ENCODE peak calls at places on chromosomes 4 and X, in five cellular contexts. G is stimulated activated CD4-positive, alpha-beta T cell treated with anti-CD3 and anti-CD28 coated beads, Interleukin-2, amount 100 ng/mL, for 24 hours; R is activated naive CD8-positive, alpha-beta T cell treated with anti-CD3 and anti-CD28 coated beads, Interleukin-2, amount 50 U/mL, for 24 hours; I is stimulated activated CD8-positive, alpha-beta memory T cell treated with anti-CD3 and anti-CD28 coated beads, Interleukin-4, amount 100 ng/mL, for 48 hours; Z is HFF-Myc. M is an unnamed sample.
A peak's percentile ranks its signal among the peaks of the same experiment; 100 is the strongest.

GRCh38 chrX:42531431-42531830 is 246.5 kb downstream of the PPP1R2C start:
- DNase-seq in I (no peak), R (no peak), G (no peak), Z (no peak), M (no peak)

GRCh38 chrX:79524642-79525041 is 157.5 kb upstream of the ITM2A start:
- DNase-seq in R (no peak), G (no peak), Z (no peak), I (no peak), M (no peak)

GRCh38 chr4:186781032-186781917 is 57.6 kb upstream of the FAT1 start:
- DNase-seq in Z (no peak), I (no peak), R (no peak), G (no peak), M (no peak)

GRCh38 chr4:26021417-26022345 is 107.7 kb downstream of the SMIM20 start:
- DNase-seq in G (no peak), I (no peak), Z (no peak), R (no peak), M (no peak)

GRCh38 chrX:13468096-13468495 is 101.3 kb upstream of the EGFL6 start:
- DNase-seq in R (no peak), Z (no peak), I (no peak), G (no peak), M (no peak)

GRCh38 chr4:78242071-78242470 is 184.9 kb downstream of the FRAS1 start:
- DNase-seq in I (no peak), R (no peak), G (no peak), Z (peak; percentile 42), M (no peak)

GRCh38 chr4:175373031-175373430 is 439.0 kb downstream of the GPM6A start:
- DNase-seq in I (no peak), G (no peak), Z (no peak), R (no peak), M (no peak)

GRCh38 chrX:30888526-30889146 is 418 bp downstream of the TAB3 start:
- DNase-seq in R (peak; percentile 28), Z (no peak), G (peak; percentile 29), I (peak; percentile 30), M (peak; percentile 68)

GRCh38 chrX:109614951-109615350 is 10.0 kb downstream of the KCNE5 start:
- DNase-seq in R (no peak), I (no peak), Z (no peak), G (no peak), M (no peak)

GRCh38 chr4:121778991-121779628 is 14.1 kb upstream of the SMIM43 start:
- DNase-seq in Z (no peak), I (no peak), R (no peak), G (no peak), M (no peak)

GRCh38 chrX:3443186-3443585 is 96.7 kb upstream of the MXRA5 start:
- DNase-seq in I (no peak), Z (no peak), R (no peak), G (no peak), M (no peak)

GRCh38 chrX:41720125-41720780 is 3.7 kb upstream of the GPR82 start:
- DNase-seq in Z (no peak), I (peak; percentile 68), G (peak; percentile 17), R (peak; percentile 58), M (peak; percentile 65)

GRCh38 chr4:87017580-87018061 is 82.8 kb downstream of the AFF1 start:
- DNase-seq in R (no peak), G (no peak), Z (no peak), I (no peak), M (no peak)

GRCh38 chr4:6493668-6494304 is 21.4 kb upstream of the PPP2R2C start:
- DNase-seq in G (no peak), Z (no peak), I (no peak), R (no peak), M (peak; percentile 38)

GRCh38 chr4:101284546-101284945 is 62.8 kb downstream of the PPP3CA start:
- DNase-seq in Z (no peak), G (no peak), R (no peak), I (no peak), M (no peak)

GRCh38 chrX:44669626-44670025 is 127.0 kb upstream of the FUNDC1 start:
- DNase-seq in Z (no peak), I (no peak), R (no peak), G (no peak), M (no peak)

GRCh38 chr4:151781026-151781425 is 20.2 kb upstream of the GATB start:
- DNase-seq in R (no peak), I (no peak), Z (no peak), G (no peak), M (no peak)

GRCh38 chr4:153247116-153247490 is 42.9 kb downstream of the TRIM2 start:
- DNase-seq in R (no peak), I (no peak), Z (no peak), G (no peak), M (no peak)

GRCh38 chr4:79064806-79065205 is 125.6 kb upstream of the PAQR3 start:
- DNase-seq in R (no peak), G (no peak), I (no peak), Z (no peak), M (no peak)

GRCh38 chr4:83013420-83013867 is 2.8 kb upstream of the LIN54 start:
- DNase-seq in G (no peak), R (no peak), Z (no peak), I (no peak), M (no peak)

GRCh38 chr4:184885602-184886001 is 59.8 kb upstream of the ACSL1 start:
- DNase-seq in R (no peak), I (no peak), Z (no peak), G (no peak), M (no peak)

GRCh38 chrX:154490414-154491083 is at the start of gene SLC10A3:
- DNase-seq in Z (peak; percentile 73), I (peak; percentile 89), R (peak; percentile 87), G (peak; percentile 88), M (peak; percentile 95)

GRCh38 chr4:121717680-121718237 is 21.0 kb upstream of the ANXA5 start:
- DNase-seq in R (no peak), Z (no peak), I (no peak), G (no peak), M (no peak)

GRCh38 chr4:154126276-154126675 is 337.4 kb upstream of the SFRP2 start:
- DNase-seq in Z (no peak), R (no peak), G (no peak), I (no peak), M (no peak)

GRCh38 chr4:113071811-113072210 is 22.4 kb downstream of the ANK2 start:
- DNase-seq in R (no peak), I (no peak), G (no peak), Z (no peak), M (no peak)

GRCh38 chrX:63922221-63922620 is 137.2 kb upstream of the ARHGEF9 start:
- DNase-seq in I (no peak), Z (no peak), R (no peak), G (no peak), M (no peak)

GRCh38 chr4:53905935-53906377 is 158.4 kb downstream of the CHIC2 start:
- DNase-seq in G (no peak), I (no peak), Z (peak; percentile 32), R (no peak), M (no peak)

GRCh38 chr4:46329118-46329976 is 60.6 kb downstream of the GABRA2 start:
- DNase-seq in R (no peak), Z (no peak), G (no peak), I (no peak), M (no peak)

GRCh38 chr4:99457270-99457669 is 22.1 kb upstream of the ADH7 start:
- DNase-seq in G (no peak), Z (no peak), I (no peak), R (no peak), M (no peak)

GRCh38 chrX:66005832-66006449 is 33.9 kb downstream of the VSIG4 start:
- DNase-seq in R (no peak), I (no peak), Z (no peak), G (no peak), M (no peak)

GRCh38 chr4:80201326-80202151 is 4.2 kb downstream of the PRDM8 start:
- DNase-seq in I (peak; percentile 71), R (peak; percentile 73), G (peak; percentile 59), Z (peak; percentile 67), M (peak; percentile 88)

GRCh38 chr4:105194328-105195231 is 47.9 kb downstream of the TET2 start:
- DNase-seq in I (no peak), R (no peak), Z (no peak), G (no peak), M (no peak)

GRCh38 chr4:117376700-117377099 is 291.3 kb upstream of the TRAM1L1 start:
- DNase-seq in Z (no peak), I (no peak), G (no peak), R (no peak), M (no peak)

GRCh38 chrX:10477525-10477924 is 142.9 kb downstream of the MID1 start:
- DNase-seq in I (no peak), G (no peak), R (no peak), Z (no peak), M (no peak)

GRCh38 chr4:6465985-6466384 is 6.4 kb downstream of the PPP2R2C start:
- DNase-seq in G (no peak), I (no peak), Z (no peak), R (no peak), M (no peak)

GRCh38 chr4:16573744-16574143 is 324.7 kb downstream of the LDB2 start:
- DNase-seq in R (no peak), Z (no peak), I (no peak), G (no peak), M (no peak)

GRCh38 chr4:25884040-25884788 is 21.4 kb upstream of the SEL1L3 start:
- DNase-seq in R (no peak), Z (peak; percentile 27), I (no peak), G (no peak), M (no peak)

GRCh38 chr4:15717647-15718416 is 15.0 kb downstream of the BST1 start:
- DNase-seq in R (no peak), I (no peak), G (no peak), Z (no peak), M (no peak)

GRCh38 chrX:12988797-12989196 is 13.9 kb downstream of the TMSB4X start:
- DNase-seq in G (no peak), R (no peak), Z (no peak), I (no peak), M (no peak)

GRCh38 chrX:74372272-74372671 is 49.0 kb upstream of the SLC16A2 start:
- DNase-seq in R (no peak), Z (no peak), G (no peak), I (no peak), M (no peak)

M was measured in activated effector memory CD4-positive, alpha-beta T cell treated with anti-CD3 and anti-CD28 coated beads, Interleukin-2, amount 50 U/mL, for 16 hours.